ENCODE peak calls at places on chromosomes 12 and 14, in eight cellular contexts. One of them, this sample, is unnamed.

GRCh38 chr14:105918496-105919262 is 392.3 kb downstream of the TMEM121 start:
- DNase-seq in coronary artery: no peak
- DNase-seq in fibroblast of villous mesenchyme: no peak
- DNase-seq in bronchial epithelial cell: no peak
- DNase-seq in AG10803: no peak
- DNase-seq in CD4-positive, alpha-beta T cell: no peak
- DNase-seq in CD8-positive, alpha-beta T cell: no peak
- DNase-seq in WTC11: no peak
- DNase-seq in this sample: no peak

GRCh38 chr14:59931237-59931636 is 11.3 kb downstream of the LRRC9 start:
- DNase-seq in fibroblast of villous mesenchyme: no peak
- DNase-seq in bronchial epithelial cell: no peak
- DNase-seq in CD4-positive, alpha-beta T cell: no peak
- DNase-seq in CD8-positive, alpha-beta T cell: no peak
- DNase-seq in coronary artery: no peak
- DNase-seq in WTC11: no peak
- DNase-seq in AG10803: no peak
- DNase-seq in this sample: no peak

GRCh38 chr12:132506730-132507538 is 17.0 kb downstream of the FBRSL1 start:
- DNase-seq in WTC11: no peak
- DNase-seq in CD8-positive, alpha-beta T cell: peak
- DNase-seq in bronchial epithelial cell: peak
- DNase-seq in fibroblast of villous mesenchyme: peak
- DNase-seq in CD4-positive, alpha-beta T cell: peak
- DNase-seq in AG10803: peak
- DNase-seq in coronary artery: peak
- DNase-seq in this sample: no peak

GRCh38 chr12:6039894-6040601 is 84.4 kb downstream of the VWF start:
- DNase-seq in coronary artery: no peak
- DNase-seq in CD4-positive, alpha-beta T cell: peak
- DNase-seq in AG10803: peak
- DNase-seq in WTC11: peak
- DNase-seq in bronchial epithelial cell: peak
- DNase-seq in fibroblast of villous mesenchyme: peak
- DNase-seq in CD8-positive, alpha-beta T cell: peak
- DNase-seq in this sample: peak

GRCh38 chr12:119876761-119877638 is at the start of gene CIT:
- DNase-seq in CD8-positive, alpha-beta T cell: peak
- DNase-seq in bronchial epithelial cell: peak
- DNase-seq in AG10803: peak
- DNase-seq in coronary artery: peak
- DNase-seq in WTC11: peak
- DNase-seq in fibroblast of villous mesenchyme: peak
- DNase-seq in CD4-positive, alpha-beta T cell: peak
- DNase-seq in this sample: peak

GRCh38 chr12:50314629-50315312 is 31.5 kb upstream of the LIMA1 start:
- DNase-seq in AG10803: peak
- DNase-seq in WTC11: peak
- DNase-seq in coronary artery: no peak
- DNase-seq in fibroblast of villous mesenchyme: peak
- DNase-seq in bronchial epithelial cell: peak
- DNase-seq in CD8-positive, alpha-beta T cell: no peak
- DNase-seq in CD4-positive, alpha-beta T cell: no peak
- DNase-seq in this sample: peak

GRCh38 chr12:114397978-114398881 is 7.7 kb downstream of the TBX5 start:
- DNase-seq in CD8-positive, alpha-beta T cell: no peak
- DNase-seq in coronary artery: no peak
- DNase-seq in CD4-positive, alpha-beta T cell: no peak
- DNase-seq in fibroblast of villous mesenchyme: no peak
- DNase-seq in WTC11: peak
- DNase-seq in AG10803: no peak
- DNase-seq in bronchial epithelial cell: no peak
- DNase-seq in this sample: no peak

GRCh38 chr14:103594265-103594664 is 31.5 kb downstream of the COA8 start:
- DNase-seq in WTC11: peak
- DNase-seq in CD8-positive, alpha-beta T cell: no peak
- DNase-seq in fibroblast of villous mesenchyme: peak
- DNase-seq in coronary artery: no peak
- DNase-seq in AG10803: peak
- DNase-seq in CD4-positive, alpha-beta T cell: no peak
- DNase-seq in bronchial epithelial cell: peak
- DNase-seq in this sample: peak

GRCh38 chr12:47111392-47111778 is 31.6 kb upstream of the AMIGO2 start:
- DNase-seq in fibroblast of villous mesenchyme: no peak
- DNase-seq in WTC11: no peak
- DNase-seq in bronchial epithelial cell: no peak
- DNase-seq in AG10803: no peak
- DNase-seq in CD8-positive, alpha-beta T cell: no peak
- DNase-seq in CD4-positive, alpha-beta T cell: no peak
- DNase-seq in coronary artery: no peak
- DNase-seq in this sample: no peak

GRCh38 chr14:101004954-101005353 is 101.4 kb upstream of the RTL1 start:
- DNase-seq in CD8-positive, alpha-beta T cell: no peak
- DNase-seq in WTC11: no peak
- DNase-seq in CD4-positive, alpha-beta T cell: no peak
- DNase-seq in fibroblast of villous mesenchyme: peak
- DNase-seq in bronchial epithelial cell: no peak
- DNase-seq in AG10803: peak
- DNase-seq in coronary artery: no peak
- DNase-seq in this sample: no peak

GRCh38 chr12:131757111-131757510 is 46.2 kb downstream of the SFSWAP start:
- DNase-seq in coronary artery: no peak
- DNase-seq in bronchial epithelial cell: no peak
- DNase-seq in CD4-positive, alpha-beta T cell: no peak
- DNase-seq in AG10803: no peak
- DNase-seq in CD8-positive, alpha-beta T cell: no peak
- DNase-seq in WTC11: no peak
- DNase-seq in fibroblast of villous mesenchyme: no peak
- DNase-seq in this sample: no peak

GRCh38 chr12:89786177-89786810 is 77.7 kb upstream of the ATP2B1 start:
- DNase-seq in AG10803: no peak
- DNase-seq in WTC11: no peak
- DNase-seq in CD8-positive, alpha-beta T cell: no peak
- DNase-seq in fibroblast of villous mesenchyme: no peak
- DNase-seq in bronchial epithelial cell: no peak
- DNase-seq in coronary artery: no peak
- DNase-seq in CD4-positive, alpha-beta T cell: no peak
- DNase-seq in this sample: no peak

GRCh38 chr12:50620050-50620974 is 115.5 kb downstream of the DIP2B start:
- DNase-seq in fibroblast of villous mesenchyme: peak
- DNase-seq in AG10803: peak
- DNase-seq in coronary artery: no peak
- DNase-seq in bronchial epithelial cell: peak
- DNase-seq in WTC11: no peak
- DNase-seq in CD4-positive, alpha-beta T cell: no peak
- DNase-seq in CD8-positive, alpha-beta T cell: no peak
- DNase-seq in this sample: peak

GRCh38 chr12:20214286-20214685 is 154.1 kb upstream of the PDE3A start:
- DNase-seq in CD4-positive, alpha-beta T cell: no peak
- DNase-seq in bronchial epithelial cell: no peak
- DNase-seq in fibroblast of villous mesenchyme: peak
- DNase-seq in WTC11: no peak
- DNase-seq in coronary artery: no peak
- DNase-seq in AG10803: no peak
- DNase-seq in CD8-positive, alpha-beta T cell: no peak
- DNase-seq in this sample: peak

GRCh38 chr12:9064815-9065606 is 50.7 kb downstream of the A2M start:
- DNase-seq in CD8-positive, alpha-beta T cell: peak
- DNase-seq in bronchial epithelial cell: peak
- DNase-seq in AG10803: peak
- DNase-seq in WTC11: peak
- DNase-seq in CD4-positive, alpha-beta T cell: no peak
- DNase-seq in coronary artery: peak
- DNase-seq in fibroblast of villous mesenchyme: peak
- DNase-seq in this sample: peak

GRCh38 chr14:29601559-29602109 is 326.0 kb downstream of the PRKD1 start:
- DNase-seq in fibroblast of villous mesenchyme: no peak
- DNase-seq in coronary artery: no peak
- DNase-seq in CD8-positive, alpha-beta T cell: no peak
- DNase-seq in CD4-positive, alpha-beta T cell: no peak
- DNase-seq in bronchial epithelial cell: peak
- DNase-seq in AG10803: no peak
- DNase-seq in WTC11: no peak
- DNase-seq in this sample: no peak

DNA sequence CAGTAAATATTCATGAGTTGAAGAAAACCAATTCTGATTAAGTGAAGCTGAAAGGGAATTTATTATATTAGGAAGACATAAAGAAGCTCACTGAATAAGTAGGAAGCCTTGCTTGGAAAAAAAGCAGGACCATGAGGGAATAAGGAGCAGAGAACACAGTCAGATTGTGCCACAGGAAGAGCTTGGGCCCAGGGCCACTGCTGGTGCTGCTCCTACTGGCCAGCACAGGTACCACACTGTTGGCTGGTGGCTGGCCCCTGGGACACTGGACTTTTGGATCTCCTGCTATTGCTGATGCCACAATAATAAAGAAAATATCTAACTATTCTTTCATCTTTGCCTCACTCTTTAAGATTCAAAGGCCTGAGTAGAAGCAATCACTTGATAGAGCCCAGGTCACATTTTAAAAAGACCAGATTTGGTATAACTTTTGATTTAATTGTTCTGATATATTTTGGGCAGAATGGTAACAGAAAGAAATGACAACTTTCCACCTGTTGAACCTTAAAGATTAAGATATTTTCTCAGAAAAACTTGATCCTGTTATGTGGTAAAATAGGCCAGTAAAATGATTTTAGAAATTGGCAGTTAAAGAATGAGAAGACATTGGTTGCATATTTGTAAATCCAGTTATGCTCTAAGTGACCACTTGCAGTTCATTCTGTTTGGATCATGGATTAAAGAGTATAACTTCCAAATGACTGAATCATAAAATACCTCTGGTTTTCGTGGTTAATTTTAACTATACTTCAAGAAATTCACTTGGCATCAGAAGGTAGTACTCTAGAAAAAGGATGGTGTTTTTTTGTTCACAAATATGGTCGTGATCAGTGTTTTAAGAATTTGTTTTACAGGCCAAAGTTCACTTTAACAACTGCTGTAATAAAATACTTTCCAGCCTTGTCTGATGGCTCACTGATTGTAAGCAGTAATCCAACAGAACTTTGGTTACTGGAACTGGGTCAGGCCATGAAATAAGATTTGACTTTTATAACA is 68.3 kb downstream of the DERA start:
- DNase-seq in CD8-positive, alpha-beta T cell: no peak
- DNase-seq in WTC11: peak
- DNase-seq in fibroblast of villous mesenchyme: peak
- DNase-seq in coronary artery: no peak
- DNase-seq in bronchial epithelial cell: peak
- DNase-seq in AG10803: peak
- DNase-seq in CD4-positive, alpha-beta T cell: no peak
- DNase-seq in this sample: peak
- TF ChIP-seq CTCF in CD8-positive, alpha-beta T cell: peak
- TF ChIP-seq CTCF in WTC11: peak
- TF ChIP-seq CTCF in fibroblast of villous mesenchyme: peak
- TF ChIP-seq CTCF in coronary artery: no peak
- TF ChIP-seq CTCF in bronchial epithelial cell: peak
- TF ChIP-seq CTCF in AG10803: peak
- TF ChIP-seq CTCF in CD4-positive, alpha-beta T cell: no peak
- TF ChIP-seq CTCF in this sample: peak

GRCh38 chr14:53925201-53925766 is 31.3 kb downstream of the BMP4 start:
- DNase-seq in bronchial epithelial cell: no peak
- DNase-seq in AG10803: peak
- DNase-seq in fibroblast of villous mesenchyme: peak
- DNase-seq in CD8-positive, alpha-beta T cell: no peak
- DNase-seq in WTC11: no peak
- DNase-seq in coronary artery: no peak
- DNase-seq in CD4-positive, alpha-beta T cell: no peak
- DNase-seq in this sample: no peak

GRCh38 chr14:53932966-53933365 is 23.7 kb downstream of the BMP4 start:
- DNase-seq in AG10803: no peak
- DNase-seq in coronary artery: no peak
- DNase-seq in bronchial epithelial cell: no peak
- DNase-seq in CD8-positive, alpha-beta T cell: no peak
- DNase-seq in WTC11: no peak
- DNase-seq in CD4-positive, alpha-beta T cell: no peak
- DNase-seq in fibroblast of villous mesenchyme: no peak
- DNase-seq in this sample: no peak

GRCh38 chr14:53927171-53927570 is 29.5 kb downstream of the BMP4 start:
- DNase-seq in WTC11: no peak
- DNase-seq in CD4-positive, alpha-beta T cell: no peak
- DNase-seq in AG10803: peak
- DNase-seq in coronary artery: no peak
- DNase-seq in bronchial epithelial cell: no peak
- DNase-seq in fibroblast of villous mesenchyme: peak
- DNase-seq in CD8-positive, alpha-beta T cell: no peak
- DNase-seq in this sample: no peak

GRCh38 chr14:53934778-53935414 is 21.7 kb downstream of the BMP4 start:
- DNase-seq in fibroblast of villous mesenchyme: no peak
- DNase-seq in AG10803: no peak
- DNase-seq in CD8-positive, alpha-beta T cell: no peak
- DNase-seq in coronary artery: no peak
- DNase-seq in WTC11: no peak
- DNase-seq in CD4-positive, alpha-beta T cell: no peak
- DNase-seq in bronchial epithelial cell: no peak
- DNase-seq in this sample: no peak

GRCh38 chr14:53929871-53930685 is 26.5 kb downstream of the BMP4 start:
- DNase-seq in CD4-positive, alpha-beta T cell: peak
- DNase-seq in coronary artery: no peak
- DNase-seq in fibroblast of villous mesenchyme: peak
- DNase-seq in bronchial epithelial cell: peak
- DNase-seq in WTC11: peak
- DNase-seq in AG10803: no peak
- DNase-seq in CD8-positive, alpha-beta T cell: peak
- DNase-seq in this sample: peak
- TF ChIP-seq CTCF in CD4-positive, alpha-beta T cell: peak
- TF ChIP-seq CTCF in coronary artery: no peak
- TF ChIP-seq CTCF in fibroblast of villous mesenchyme: peak
- TF ChIP-seq CTCF in bronchial epithelial cell: peak
- TF ChIP-seq CTCF in WTC11: peak
- TF ChIP-seq CTCF in AG10803: peak
- TF ChIP-seq CTCF in CD8-positive, alpha-beta T cell: no peak
- TF ChIP-seq CTCF in this sample: peak

DNA sequence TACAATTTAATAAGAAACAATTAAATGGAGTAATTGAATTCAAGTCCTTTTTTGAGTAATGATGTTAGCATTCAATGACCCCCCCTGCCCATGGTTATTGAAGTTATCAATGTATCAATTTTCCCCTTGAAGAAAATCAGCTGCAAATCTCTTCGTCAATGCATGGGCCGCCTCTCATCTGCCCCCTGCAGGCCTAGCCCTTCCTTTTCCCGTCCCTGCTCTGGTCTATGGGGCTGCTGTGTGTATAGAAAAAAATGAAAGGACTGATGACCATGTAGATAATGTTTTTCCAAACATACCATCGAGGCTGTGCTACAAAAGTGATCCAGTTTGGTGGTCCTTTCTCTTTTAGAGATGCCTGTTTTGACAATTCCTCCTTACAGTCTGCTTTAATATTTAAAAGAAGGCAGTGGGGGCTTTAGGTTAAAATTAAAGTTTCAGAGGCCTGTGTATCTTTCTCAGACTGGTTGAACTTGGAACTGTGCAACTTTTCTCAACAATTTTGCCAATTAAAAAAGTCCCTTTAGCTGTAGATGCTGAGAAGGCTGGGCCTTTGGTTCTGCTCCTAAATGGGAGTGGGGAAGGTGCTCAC is 98.4 kb downstream of the APAF1 start:
- DNase-seq in bronchial epithelial cell: peak
- DNase-seq in CD4-positive, alpha-beta T cell: peak
- DNase-seq in fibroblast of villous mesenchyme: no peak
- DNase-seq in coronary artery: no peak
- DNase-seq in AG10803: no peak
- DNase-seq in WTC11: peak
- DNase-seq in CD8-positive, alpha-beta T cell: no peak
- DNase-seq in this sample: peak
- TF ChIP-seq CTCF in bronchial epithelial cell: peak
- TF ChIP-seq CTCF in CD4-positive, alpha-beta T cell: no peak
- TF ChIP-seq CTCF in fibroblast of villous mesenchyme: peak
- TF ChIP-seq CTCF in coronary artery: no peak
- TF ChIP-seq CTCF in AG10803: peak
- TF ChIP-seq CTCF in WTC11: peak
- TF ChIP-seq CTCF in CD8-positive, alpha-beta T cell: peak
- TF ChIP-seq CTCF in this sample: no peak

GRCh38 chr12:12121022-12121421 is 50.3 kb downstream of the BCL2L14 start:
- DNase-seq in WTC11: no peak
- DNase-seq in CD4-positive, alpha-beta T cell: no peak
- DNase-seq in CD8-positive, alpha-beta T cell: no peak
- DNase-seq in bronchial epithelial cell: no peak
- DNase-seq in coronary artery: no peak
- DNase-seq in AG10803: no peak
- DNase-seq in fibroblast of villous mesenchyme: no peak
- DNase-seq in this sample: no peak
- TF ChIP-seq CTCF in WTC11: no peak
- TF ChIP-seq CTCF in CD4-positive, alpha-beta T cell: no peak
- TF ChIP-seq CTCF in CD8-positive, alpha-beta T cell: no peak
- TF ChIP-seq CTCF in bronchial epithelial cell: no peak
- TF ChIP-seq CTCF in coronary artery: no peak
- TF ChIP-seq CTCF in AG10803: no peak
- TF ChIP-seq CTCF in fibroblast of villous mesenchyme: no peak
- TF ChIP-seq CTCF in this sample: no peak